ENCODE peak calls at places on chromosomes 3 and 15, in five cellular contexts. X, Q, V, N and J are unnamed samples.

GRCh38 chr3:95319921-95320494 is 1257.1 kb downstream of the NSUN3 start:
- DNase-seq in X (no peak), Q (no peak), V (no peak), N (no peak), J (no peak)

GRCh38 chr3:122183521-122183892 is at the start of gene CASR:
- DNase-seq in X (no peak), Q (no peak), V (no peak), N (no peak), J (no peak)

GRCh38 chr3:79361748-79362378 is 405.9 kb downstream of the ROBO1 start:
- DNase-seq in X (no peak), Q (no peak), V (no peak), N (peak), J (no peak)

GRCh38 chr3:10437995-10438901 is 67.1 kb downstream of the ATP2B2 start:
- DNase-seq in X (no peak), Q (no peak), V (no peak), N (no peak), J (peak)

GRCh38 chr3:53250453-53250852 is 5.4 kb downstream of the TKT start:
- DNase-seq in X (no peak), Q (no peak), V (no peak), N (no peak), J (no peak)

GRCh38 chr15:81152799-81153198 is 18.7 kb downstream of the CFAP161 start:
- DNase-seq in X (no peak), Q (no peak), V (no peak), N (no peak), J (no peak)

GRCh38 chr3:53312832-53313231 is 34.5 kb downstream of the DCP1A start:
- DNase-seq in X (no peak), Q (no peak), V (no peak), N (no peak), J (no peak)

GRCh38 chr3:72702997-72703396 is 145.2 kb downstream of the SHQ1 start:
- DNase-seq in X (no peak), Q (no peak), V (no peak), N (no peak), J (no peak)

GRCh38 chr15:58985443-58985842 is 2.0 kb upstream of the RNF111 start:
- DNase-seq in X (peak), Q (no peak), V (no peak), N (no peak), J (no peak)

GRCh38 chr3:112043621-112044201 is 9.2 kb downstream of the TMPRSS7 start:
- DNase-seq in X (no peak), Q (peak), V (peak), N (peak), J (no peak)

GRCh38 chr3:167780214-167780613 is 44.7 kb downstream of the SERPINI1 start:
- DNase-seq in X (no peak), Q (no peak), V (no peak), N (no peak), J (no peak)

GRCh38 chr15:62624541-62625399 is 417.8 kb upstream of the TPM1 start:
- DNase-seq in X (no peak), Q (peak), V (no peak), N (no peak), J (no peak)